ENCODE peak calls at places on chromosomes 2 and 18, in six cellular contexts. Q, O, J, R, Y and T are unnamed samples. For H3K9me3, H3K36me3 and H3K4me1, the result is how much of the 10 kb centered on the place peaks cover.

GRCh38 chr2:12452211-12452610 is 264.5 kb upstream of the TRIB2 start:
- DNase-seq in R (no peak), Y (no peak), O (no peak), J (peak), Q (no peak), T (no peak)

GRCh38 chr18:29406996-29407395 is 1230.1 kb upstream of the CDH2 start:
- DNase-seq in J (no peak), O (no peak), R (no peak), Y (no peak), Q (no peak), T (no peak)

GRCh38 chr2:25419678-25420242 is 78.0 kb upstream of the DNMT3A start:
- DNase-seq in J (no peak), R (no peak), O (no peak), Y (no peak), Q (no peak), T (no peak)

GRCh38 chr2:203579131-203579643 is 44.1 kb upstream of the RAPH1 start:
- DNase-seq in J (peak), Q (no peak), O (no peak), R (peak), Y (no peak), T (no peak)

GRCh38 chr2:120972286-120972685 is 236.6 kb downstream of the GLI2 start:
- DNase-seq in O (no peak), J (no peak), R (no peak), Q (no peak), Y (no peak), T (peak)

GRCh38 chr2:219125225-219125885 is 35.3 kb downstream of the NHEJ1 start:
- DNase-seq in J (peak), O (no peak), R (peak), Y (peak), Q (peak), T (peak)

GRCh38 chr2:96951125-96951654 is 35.2 kb downstream of the FAM178B start:
- DNase-seq in Q (peak), Y (peak), R (peak), J (peak), O (peak), T (peak)

GRCh38 chr2:73856214-73856613 is 27.5 kb downstream of the STAMBP start:
- DNase-seq in Y (no peak), R (no peak), Q (no peak), J (peak), O (no peak), T (no peak)

GRCh38 chr2:3603536-3604206 is 8.8 kb downstream of the COLEC11 start:
- DNase-seq in O (no peak), J (no peak), Q (no peak), Y (peak), R (no peak), T (peak)

GRCh38 chr2:126894585-126895182 is 4.0 kb upstream of the TEX51 start:
- DNase-seq in O (no peak), R (no peak), Y (peak), Q (peak), J (no peak), T (no peak)

GRCh38 chr18:55275042-55275897 is 312.7 kb downstream of the TCF4 start:
- DNase-seq in O (no peak), Y (peak), Q (peak), R (peak), J (peak), T (no peak)

GRCh38 chr18:63022429-63023022 is 297.0 kb downstream of the BCL2 start:
- DNase-seq in O (no peak), R (no peak), J (no peak), Q (no peak), Y (no peak), T (no peak)

GRCh38 chr2:20584637-20585321 is 66.1 kb downstream of the HS1BP3 start:
- DNase-seq in R (no peak), Q (peak), O (no peak), J (peak), Y (peak), T (peak)

GRCh38 chr18:28458751-28459150 is 281.8 kb upstream of the CDH2 start:
- DNase-seq in Y (no peak), Q (no peak), R (no peak), O (no peak), J (no peak), T (no peak)

GRCh38 chr2:54336136-54336976 is 80.3 kb upstream of the TSPYL6 start:
- DNase-seq in Y (no peak), R (no peak), O (no peak), Q (no peak), J (peak), T (no peak)

GRCh38 chr2:229191413-229191812 is 79.7 kb downstream of the PID1 start:
- DNase-seq in J (no peak), Q (no peak), O (no peak), R (no peak), Y (no peak), T (no peak)

GRCh38 chr2:1707771-1708351 is 36.5 kb downstream of the PXDN start:
- DNase-seq in O (peak), Q (peak), J (peak), R (peak), Y (peak), T (peak)

GRCh38 chr2:123720760-123721159 is 304.3 kb upstream of the CNTNAP5 start:
- DNase-seq in R (no peak), J (no peak), Q (no peak), Y (no peak), O (no peak), T (no peak)

GRCh38 chr2:25639131-25639530 is 34.2 kb downstream of the DTNB start:
- DNase-seq in R (no peak), Q (no peak), O (no peak), J (peak), Y (no peak), T (no peak)

GRCh38 chr2:215882689-215883088 is 130.7 kb downstream of the MREG start:
- DNase-seq in O (no peak), R (no peak), J (peak), Y (no peak), Q (no peak), T (no peak)

GRCh38 chr18:74493689-74494088 is 2.5 kb upstream of the CNDP2 start:
- DNase-seq in J (peak), Y (no peak), R (no peak), O (peak), Q (no peak), T (no peak)

GRCh38 chr2:109264595-109265328 is 135.8 kb downstream of the SH3RF3 start:
- DNase-seq in Q (peak), Y (no peak), R (no peak), O (no peak), J (peak), T (no peak)

GRCh38 chr2:127564429-127565260 is 29.2 kb downstream of the MYO7B start:
- DNase-seq in Q (no peak), Y (no peak), J (no peak), R (no peak), O (no peak), T (no peak)

GRCh38 chr2:48397846-48398245 is 132.1 kb upstream of the STON1 start:
- DNase-seq in R (no peak), Q (no peak), Y (no peak), J (no peak), O (no peak), T (no peak)

GRCh38 chr18:6747646-6748045 is 18.1 kb downstream of the ARHGAP28 start:
- DNase-seq in J (peak), Q (no peak), O (no peak), R (no peak), Y (no peak), T (no peak)

GRCh38 chr2:32289165-32290054 is 11.7 kb downstream of the YIPF4 start:
- DNase-seq in Y (no peak), J (peak), Q (no peak), R (no peak), O (no peak), T (peak)

GRCh38 chr2:182038579-182038978 is 52.9 kb downstream of the PPP1R1C start:
- DNase-seq in O (no peak), J (peak), Y (no peak), R (no peak), Q (no peak), T (no peak)

DNA sequence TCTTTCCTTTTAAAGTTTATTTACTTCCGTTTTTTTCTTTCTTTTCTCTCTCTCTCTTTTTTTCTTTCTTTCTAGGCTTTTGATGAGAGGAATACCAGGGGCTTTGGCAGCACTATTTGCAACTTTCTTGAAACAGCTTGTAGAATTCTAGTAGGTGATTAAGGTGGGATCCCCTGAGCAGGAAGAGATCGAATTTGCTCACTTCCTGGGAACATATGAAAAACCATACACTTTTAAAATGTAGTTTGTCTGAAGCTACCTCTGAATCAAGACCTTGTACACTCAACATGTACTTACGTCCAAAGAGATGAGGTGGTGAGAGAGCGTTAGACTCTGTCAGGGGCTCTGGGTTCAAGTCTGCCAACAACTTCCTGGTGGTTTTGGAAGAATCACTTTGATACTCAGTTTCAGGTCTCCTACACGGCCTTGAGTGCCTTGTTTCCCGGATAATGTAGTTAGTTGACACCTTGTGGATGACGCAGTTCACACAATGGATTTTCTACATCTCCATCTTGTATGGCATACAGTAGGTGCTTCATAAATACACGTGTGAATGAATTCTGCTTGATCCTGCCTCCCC is 229.1 kb downstream of the MYCN start:
- DNase-seq in Y (no peak), O (no peak), Q (no peak), R (no peak), J (no peak), T (no peak)
- H3K9me3 ChIP-seq in Y (under half), O (under half), Q (under half), R (under half), J (under half), T (under half)

DNA sequence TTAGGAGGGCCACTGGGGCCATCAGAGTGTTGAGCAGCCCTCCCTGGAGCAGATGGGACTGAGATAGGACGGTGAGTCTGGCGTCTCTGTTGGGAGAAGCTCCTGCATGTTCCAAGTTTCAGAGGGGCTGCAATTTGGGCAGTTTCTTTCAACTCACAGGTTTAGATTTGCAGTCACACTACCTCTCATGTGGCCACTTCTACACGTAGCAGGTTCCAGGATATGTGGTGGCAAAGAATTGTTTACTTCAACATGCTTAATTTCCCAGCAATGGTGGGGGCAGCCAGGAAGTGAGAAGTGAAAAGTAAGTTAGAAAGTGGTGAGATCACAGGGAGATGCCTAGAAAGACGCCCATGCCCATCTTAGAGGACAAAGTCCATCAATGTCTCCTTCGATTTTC is 9.3 kb downstream of the NCK2 start:
- DNase-seq in J (no peak), Q (no peak), R (no peak), O (no peak), Y (no peak), T (no peak)
- H3K36me3 ChIP-seq in J (under half), Q (under half), R (under half), O (under half), Y (under half), T (under half)

GRCh38 chr18:48608581-48608980 is 69.8 kb downstream of the CTIF start:
- DNase-seq in Y (no peak), Q (no peak), O (no peak), R (no peak), J (no peak), T (no peak)

GRCh38 chr18:48611785-48612480 is 73.1 kb downstream of the CTIF start:
- DNase-seq in Q (no peak), O (no peak), R (no peak), Y (no peak), J (no peak), T (no peak)

GRCh38 chr18:48609114-48609513 is 70.3 kb downstream of the CTIF start:
- DNase-seq in J (no peak), R (no peak), O (no peak), Q (no peak), Y (no peak), T (no peak)

GRCh38 chr18:48611196-48611595 is 72.4 kb downstream of the CTIF start:
- DNase-seq in R (no peak), Y (no peak), O (no peak), Q (no peak), J (no peak), T (no peak)

GRCh38 chr18:48609820-48610815 is 71.3 kb downstream of the CTIF start:
- DNase-seq in Y (no peak), O (peak), J (no peak), R (no peak), Q (no peak), T (no peak)
- H3K4me1 ChIP-seq in Y (under half), O (under half), J (under half), R (under half), Q (under half), T (under half)

DNA sequence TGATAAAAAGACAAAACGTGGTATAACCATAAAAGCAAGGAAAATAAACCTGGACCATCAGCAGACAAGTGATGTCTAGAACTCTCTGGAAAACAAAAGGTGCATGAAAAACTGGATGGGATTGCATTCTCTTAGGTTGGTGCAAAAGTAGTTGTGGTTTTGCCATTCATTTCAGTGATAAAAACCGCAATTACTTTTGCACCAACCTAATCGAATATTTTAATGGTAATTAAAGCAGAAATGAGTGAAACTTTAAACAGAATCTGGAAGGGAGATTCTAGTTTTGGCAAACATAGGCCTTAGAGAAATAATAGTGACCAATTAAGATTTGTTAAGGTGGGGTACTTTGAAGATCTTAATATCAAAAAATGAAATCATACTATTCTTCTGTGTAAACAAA is 800.8 kb upstream of the GYPC start:
- DNase-seq in O (no peak), Q (no peak), R (no peak), Y (no peak), J (no peak), T (no peak)
- H3K9me3 ChIP-seq in O (under half), Q (under half), R (under half), Y (under half), J (under half), T (under half)